ENCODE peak calls at places on chromosomes 11 and 22, in seven cellular contexts. A, Y, R, U, N, Z and C are unnamed samples.
A peak's percentile ranks its signal among the peaks of the same experiment; 100 is the strongest.

GRCh38 chr22:43004362-43005035 is 10.4 kb downstream of the PACSIN2 start:
- DNase-seq in N (no peak), Y (no peak), R (no peak), A (no peak), U (peak; percentile 82), Z (no peak), C (peak; percentile 10)

GRCh38 chr11:95341246-95341645 is 110.2 kb upstream of the SESN3 start:
- DNase-seq in Z (no peak), N (no peak), R (no peak), U (no peak), Y (no peak), A (no peak), C (no peak)

GRCh38 chr11:118338637-118339061 is 3.9 kb downstream of the CD3D start:
- DNase-seq in Y (no peak), A (peak; percentile 22), R (no peak), U (no peak), Z (no peak), N (no peak), C (no peak)

GRCh38 chr11:129728571-129728970 is 87.1 kb upstream of the TMEM45B start:
- DNase-seq in A (no peak), N (no peak), Z (no peak), Y (no peak), R (no peak), U (no peak), C (no peak)

GRCh38 chr11:680970-681369 is 14.1 kb downstream of the DEAF1 start:
- DNase-seq in R (no peak), Z (no peak), N (no peak), Y (no peak), U (no peak), A (no peak), C (no peak)

GRCh38 chr22:29737251-29738117 is 17.7 kb downstream of the CABP7 start:
- DNase-seq in R (no peak), N (peak; percentile 53), A (no peak), Z (no peak), Y (no peak), U (no peak), C (peak; percentile 26)

GRCh38 chr11:120985718-120986569 is 38.0 kb upstream of the TBCEL start:
- DNase-seq in Z (peak; percentile 69), U (peak; percentile 76), R (peak; percentile 63), N (peak; percentile 73), Y (peak; percentile 29), A (peak; percentile 88), C (peak; percentile 87)

GRCh38 chr11:92159931-92160330 is 64.7 kb upstream of the FAT3 start:
- DNase-seq in N (no peak), Y (no peak), R (no peak), A (no peak), U (no peak), Z (no peak), C (no peak)

GRCh38 chr11:109697140-109697843 is 275.3 kb downstream of the C11orf87 start:
- DNase-seq in N (peak; percentile 68), A (peak; percentile 82), R (peak; percentile 18), Y (peak; percentile 50), U (peak; percentile 64), Z (peak; percentile 47), C (peak; percentile 9)

GRCh38 chr11:64123102-64123434 is 42.8 kb downstream of the MACROD1 start:
- DNase-seq in N (no peak), Y (no peak), U (no peak), Z (no peak), R (no peak), A (no peak), C (no peak)

GRCh38 chr11:1600626-1601025 is 2.5 kb upstream of the KRTAP5-2 start:
- DNase-seq in A (no peak), U (no peak), N (no peak), Z (no peak), Y (no peak), R (no peak), C (no peak)

GRCh38 chr22:19896665-19897355 is 42.1 kb upstream of the GNB1L start:
- DNase-seq in A (no peak), Z (no peak), R (no peak), Y (no peak), N (no peak), U (no peak), C (no peak)

GRCh38 chr22:46688949-46689348 is 49.1 kb downstream of the CERK start:
- DNase-seq in N (no peak), A (no peak), U (no peak), Z (no peak), Y (no peak), R (no peak), C (no peak)

GRCh38 chr22:33666661-33667619 is 253.3 kb downstream of the LARGE1 start:
- DNase-seq in U (no peak), Z (no peak), A (peak; percentile 75), N (no peak), Y (no peak), R (no peak), C (no peak)

GRCh38 chr11:73265278-73265810 is 6.8 kb upstream of the P2RY6 start:
- DNase-seq in Y (no peak), R (no peak), U (no peak), N (peak; percentile 5), Z (no peak), A (no peak), C (no peak)

GRCh38 chr11:125175896-125176575 is 11.5 kb downstream of the PKNOX2 start:
- DNase-seq in N (no peak), U (peak; percentile 33), R (no peak), Z (no peak), Y (no peak), A (no peak), C (no peak)

GRCh38 chr11:68338041-68338800 is 25.8 kb downstream of the LRP5 start:
- DNase-seq in R (no peak), A (no peak), N (no peak), U (peak; percentile 20), Y (peak; percentile 72), Z (no peak), C (peak; percentile 65)

GRCh38 chr11:2587976-2588748 is 111.6 kb downstream of the KCNQ1OT1 start:
- DNase-seq in U (no peak), N (no peak), Z (no peak), Y (no peak), A (no peak), R (no peak), C (no peak)

GRCh38 chr11:17865765-17866428 is 131.3 kb downstream of the KCNC1 start:
- DNase-seq in Z (no peak), A (no peak), R (no peak), U (no peak), Y (peak; percentile 70), N (no peak), C (peak; percentile 31)
- H3K4ac ChIP-seq in Z (no peak overlapping the region), A (no peak overlapping the region), R (no peak overlapping the region), U (no peak overlapping the region), Y (no peak overlapping the region), N (no peak overlapping the region), C (no peak overlapping the region)

GRCh38 chr11:66045177-66045639 is 3.8 kb downstream of the GAL3ST3 start:
- DNase-seq in Y (peak; percentile 70), R (peak; percentile 77), A (peak; percentile 91), Z (peak; percentile 95), U (peak; percentile 80), N (peak; percentile 91), C (peak; percentile 92)

GRCh38 chr11:66046901-66047300 is 2.1 kb downstream of the GAL3ST3 start:
- DNase-seq in Y (no peak), R (no peak), U (no peak), A (no peak), Z (no peak), N (no peak), C (no peak)

GRCh38 chr11:66048525-66049313 is at the start of gene GAL3ST3:
- DNase-seq in N (peak; percentile 85), U (no peak), Y (no peak), Z (peak; percentile 82), A (peak; percentile 52), R (peak; percentile 66), C (no peak)

GRCh38 chr11:66050581-66051231 is 1.5 kb upstream of the SF3B2 start:
- DNase-seq in R (no peak), Y (no peak), U (no peak), Z (peak; percentile 49), A (peak; percentile 30), N (no peak), C (no peak)

GRCh38 chr11:66047541-66048365 is 1.2 kb downstream of the GAL3ST3 start:
- DNase-seq in Y (no peak), Z (no peak), N (no peak), R (no peak), U (no peak), A (no peak), C (no peak)
- H2BK120ac ChIP-seq in Y (no peak overlapping the region), Z (no peak overlapping the region), N (no peak overlapping the region), R (no peak overlapping the region), U (no peak overlapping the region), A (no peak overlapping the region), C (no peak overlapping the region)

DNA sequence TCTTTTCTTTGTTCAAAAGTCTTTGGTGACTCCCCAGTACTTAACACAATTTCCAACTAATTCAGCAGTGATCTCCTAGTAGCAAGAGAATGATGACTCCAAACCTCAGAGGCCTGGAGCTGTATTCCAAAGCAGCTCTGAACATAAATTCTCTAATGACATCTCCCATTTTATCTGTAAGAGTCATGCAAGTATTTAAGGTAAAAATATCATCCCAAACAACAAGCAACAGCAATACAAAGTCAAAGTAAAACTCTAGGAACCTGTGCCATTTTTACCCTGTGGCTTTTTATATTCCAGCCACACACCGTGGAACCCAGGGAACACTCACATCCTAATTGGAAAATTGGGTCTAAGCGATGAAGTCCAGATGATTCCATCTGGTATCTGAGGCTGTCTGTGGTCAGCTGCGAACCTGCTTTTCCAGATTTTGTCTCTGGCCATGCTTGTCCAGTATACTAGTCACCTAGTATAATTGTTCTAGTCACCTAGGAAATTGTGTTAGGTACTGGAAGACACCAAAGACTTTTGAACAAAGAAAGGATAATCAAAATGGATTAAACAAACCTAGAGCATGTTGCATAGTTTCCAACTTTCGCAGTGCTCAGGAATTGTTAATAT is 92.3 kb upstream of the SLC25A18 start:
- DNase-seq in Z (no peak), A (no peak), R (no peak), U (no peak), Y (no peak), N (no peak), C (peak; percentile 79)
- H4K8ac ChIP-seq in Z (no peak overlapping the region), A (no peak overlapping the region), R (no peak overlapping the region), U (no peak overlapping the region), Y (no peak overlapping the region), N (no peak overlapping the region), C (no peak overlapping the region)

GRCh38 chr11:38153985-38154384 is 1555.9 kb upstream of the RAG2 start:
- DNase-seq in R (no peak), Z (no peak), N (no peak), U (no peak), Y (no peak), A (no peak), C (no peak)

GRCh38 chr11:38163526-38163925 is 1565.5 kb upstream of the RAG2 start:
- DNase-seq in Y (no peak), U (no peak), Z (no peak), R (no peak), A (no peak), N (no peak), C (peak; percentile 7)

GRCh38 chr11:38160433-38160832 is 1562.4 kb upstream of the RAG2 start:
- DNase-seq in N (no peak), Z (no peak), A (no peak), U (no peak), Y (no peak), R (no peak), C (no peak)

GRCh38 chr11:38156495-38157146 is 1558.6 kb upstream of the RAG2 start:
- DNase-seq in Z (no peak), U (no peak), A (no peak), R (no peak), Y (no peak), N (no peak), C (no peak)

DNA sequence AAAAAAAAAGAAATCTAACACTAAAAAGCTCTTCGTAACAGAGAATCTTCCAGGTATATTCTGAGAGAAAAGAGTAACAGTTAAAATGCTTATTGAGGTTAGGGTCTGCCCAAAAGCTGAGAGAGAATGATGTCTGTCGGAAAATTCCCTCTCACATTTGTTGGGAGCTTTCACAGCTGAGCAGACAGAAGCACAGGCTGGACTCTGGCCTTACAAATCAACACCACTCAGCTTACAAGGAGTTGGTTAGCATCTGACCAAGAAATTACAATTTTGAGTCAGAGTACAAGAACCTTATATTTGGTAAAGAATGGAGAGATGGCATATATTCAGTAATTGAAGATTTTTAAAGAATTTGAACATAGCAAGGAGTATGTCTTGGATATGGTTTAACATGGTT is 1561.0 kb upstream of the RAG2 start:
- DNase-seq in R (no peak), N (no peak), Z (no peak), Y (no peak), U (no peak), A (no peak), C (no peak)
- H3K4ac ChIP-seq in R (no peak overlapping the region), N (no peak overlapping the region), Z (no peak overlapping the region), Y (no peak overlapping the region), U (no peak overlapping the region), A (no peak overlapping the region), C (no peak overlapping the region)